ENCODE peak calls at places on chromosomes 1 and 21, in eight cellular contexts. Q is A549, G is lower lobe of right lung, A is tibial artery, N is cardiac fibroblast, L is hepatocyte, H is fibroblast of mammary gland, E is uterus. Y is an unnamed sample.

GRCh38 chr1:118113261-118113660 is 71.8 kb downstream of the SPAG17 start:
- DNase-seq in L (no peak), E (no peak), A (no peak), N (no peak), H (peak; percentile 84), Q (no peak), G (no peak), Y (peak; percentile 34)

GRCh38 chr1:166489670-166490436 is 323.1 kb upstream of the FAM78B start:
- DNase-seq in Q (no peak), A (no peak), G (peak; percentile 54), N (no peak), E (no peak), H (peak; percentile 58), L (no peak), Y (no peak)

GRCh38 chr1:204920511-204920910 is 49.8 kb downstream of the NFASC start:
- DNase-seq in A (no peak), N (no peak), H (no peak), L (no peak), Q (no peak), G (no peak), E (no peak), Y (no peak)

GRCh38 chr1:150557813-150558212 is 8.6 kb downstream of the ADAMTSL4 start:
- DNase-seq in A (no peak), N (no peak), E (no peak), G (no peak), Q (no peak), L (no peak), H (no peak), Y (no peak)

GRCh38 chr1:212247179-212247721 is 38.0 kb upstream of the PPP2R5A start:
- DNase-seq in H (peak; percentile 37), E (no peak), A (no peak), N (peak; percentile 51), G (no peak), L (peak; percentile 52), Q (no peak), Y (peak; percentile 48)

GRCh38 chr1:91813813-91814212 is 72.1 kb downstream of the TGFBR3 start:
- DNase-seq in Q (no peak), H (no peak), A (no peak), N (no peak), E (no peak), G (no peak), L (no peak), Y (no peak)

GRCh38 chr1:1342061-1342562 is 7.1 kb downstream of the DVL1 start:
- DNase-seq in G (no peak), Q (no peak), A (no peak), E (no peak), N (no peak), H (no peak), L (no peak), Y (no peak)

GRCh38 chr1:185017338-185017737 is 28.0 kb upstream of the RNF2 start:
- DNase-seq in N (peak; percentile 81), E (no peak), Q (peak; percentile 18), A (no peak), G (no peak), H (peak; percentile 97), L (peak; percentile 67), Y (peak; percentile 88)

GRCh38 chr1:19438552-19439196 is 46.7 kb downstream of the CAPZB start:
- DNase-seq in E (no peak), N (no peak), H (peak; percentile 69), G (no peak), L (no peak), Q (no peak), A (no peak), Y (no peak)

GRCh38 chr1:35264035-35264434 is 4.5 kb upstream of the ZMYM4 start:
- DNase-seq in N (no peak), Q (no peak), L (no peak), E (no peak), A (no peak), G (no peak), H (no peak), Y (no peak)

GRCh38 chr21:45531393-45532215 is 10.6 kb downstream of the SLC19A1 start:
- DNase-seq in N (no peak), L (no peak), Q (no peak), G (peak; percentile 45), A (no peak), H (no peak), E (no peak), Y (no peak)

GRCh38 chr21:45291613-45292398 is 4.1 kb upstream of the POFUT2 start:
- DNase-seq in G (peak; percentile 50), Q (no peak), E (no peak), L (peak; percentile 29), H (no peak), A (peak; percentile 38), N (no peak), Y (no peak)

GRCh38 chr1:98045211-98046030 is 124.6 kb upstream of the DPYD start:
- DNase-seq in N (peak; percentile 73), L (no peak), H (peak; percentile 43), E (no peak), Q (peak; percentile 31), G (no peak), A (no peak), Y (peak; percentile 79)

GRCh38 chr1:98048234-98048633 is 127.4 kb upstream of the DPYD start:
- DNase-seq in L (peak; percentile 89), A (peak; percentile 73), G (peak; percentile 83), E (peak; percentile 59), Q (peak; percentile 26), N (peak; percentile 92), H (peak; percentile 82), Y (peak; percentile 93)

GRCh38 chr1:98044766-98045165 is 123.9 kb upstream of the DPYD start:
- DNase-seq in N (no peak), A (no peak), H (no peak), Q (no peak), L (no peak), E (no peak), G (no peak), Y (no peak)

GRCh38 chr1:98046031-98046641 is 125.3 kb upstream of the DPYD start:
- DNase-seq in L (peak; percentile 15), Q (no peak), N (peak; percentile 69), A (no peak), G (peak; percentile 40), E (no peak), H (peak; percentile 48), Y (peak; percentile 64)

GRCh38 chr1:98044071-98044697 is 123.3 kb upstream of the DPYD start:
- DNase-seq in E (no peak), A (no peak), G (no peak), H (no peak), Q (no peak), L (no peak), N (no peak), Y (no peak)
- H3K4me3 ChIP-seq in E (no peak overlapping the region), A (no peak overlapping the region), G (no peak overlapping the region), H (no peak overlapping the region), Q (no peak overlapping the region), L (no peak overlapping the region), N (peak overlapping the region; percentile 86), Y (peak overlapping the region; percentile 66)

GRCh38 chr1:226404063-226404903 is 3.6 kb downstream of the PARP1 start:
- DNase-seq in Q (no peak), G (no peak), A (no peak), L (no peak), N (peak; percentile 15), H (peak; percentile 57), E (no peak), Y (peak; percentile 17)

GRCh38 chr1:226402615-226403521 is 5.0 kb downstream of the PARP1 start:
- DNase-seq in N (no peak), L (no peak), H (no peak), G (no peak), A (no peak), Q (no peak), E (no peak), Y (no peak)

GRCh38 chr1:226405411-226405988 is 2.4 kb downstream of the PARP1 start:
- DNase-seq in E (no peak), H (no peak), Q (no peak), G (no peak), A (no peak), N (no peak), L (no peak), Y (no peak)

GRCh38 chr1:226404904-226405222 is 3.0 kb downstream of the PARP1 start:
- DNase-seq in N (no peak), A (no peak), E (no peak), L (no peak), G (no peak), Q (no peak), H (no peak), Y (no peak)

GRCh38 chr1:226403522-226404034 is 4.3 kb downstream of the PARP1 start:
- DNase-seq in L (no peak), E (no peak), G (no peak), N (peak; percentile 16), A (no peak), Q (peak; percentile 71), H (peak; percentile 18), Y (peak; percentile 21)
- TF ChIP-seq CTCF in L (peak; percentile 9), E (no peak), G (no peak), N (peak; percentile 26), A (no peak), Q (no peak), H (peak; percentile 32), Y (peak; percentile 42)

DNA sequence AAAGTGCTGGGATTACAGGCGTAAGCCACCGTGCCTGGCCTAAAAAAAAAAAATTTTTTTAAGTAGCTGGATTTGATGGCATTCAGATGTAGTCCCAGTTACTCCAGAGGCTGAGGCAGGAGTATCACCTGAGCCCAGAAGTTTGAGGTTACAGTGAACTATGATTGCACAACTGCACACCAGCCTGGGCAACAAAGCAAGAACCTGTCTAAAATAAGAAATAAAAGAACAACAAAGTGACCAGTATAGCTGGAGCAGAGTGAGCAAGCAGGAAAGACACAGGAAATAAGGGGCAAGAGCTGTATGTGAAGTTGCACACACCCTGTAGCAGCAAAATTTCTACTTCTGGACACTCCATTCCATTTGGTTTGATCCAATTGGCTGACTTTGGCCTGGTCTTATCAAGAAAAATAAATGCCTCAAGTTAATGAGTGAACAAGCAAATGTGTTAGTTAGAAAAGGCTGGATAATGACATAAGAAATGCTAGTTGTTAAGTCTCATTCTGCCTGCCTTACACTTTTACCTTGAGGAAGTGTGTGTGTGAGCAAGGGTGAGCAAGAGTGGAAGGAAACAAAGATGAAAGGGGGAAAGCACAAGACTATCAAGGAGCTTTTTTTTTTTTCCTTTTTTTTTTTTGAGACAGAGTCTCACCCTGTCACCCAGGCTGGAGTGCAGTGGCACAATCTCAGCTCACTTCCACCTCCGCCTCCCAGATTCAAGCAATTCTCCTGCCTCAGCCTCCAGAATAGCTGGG is 7.9 kb downstream of the ATP5IF1 start:
- DNase-seq in L (peak; percentile 45), E (no peak), N (no peak), G (no peak), A (no peak), Q (no peak), H (no peak), Y (peak; percentile 39)
- H3K4me3 ChIP-seq in L (no peak overlapping the region), E (no peak overlapping the region), N (no peak overlapping the region), G (no peak overlapping the region), A (no peak overlapping the region), Q (no peak overlapping the region), H (no peak overlapping the region), Y (no peak overlapping the region)

DNA sequence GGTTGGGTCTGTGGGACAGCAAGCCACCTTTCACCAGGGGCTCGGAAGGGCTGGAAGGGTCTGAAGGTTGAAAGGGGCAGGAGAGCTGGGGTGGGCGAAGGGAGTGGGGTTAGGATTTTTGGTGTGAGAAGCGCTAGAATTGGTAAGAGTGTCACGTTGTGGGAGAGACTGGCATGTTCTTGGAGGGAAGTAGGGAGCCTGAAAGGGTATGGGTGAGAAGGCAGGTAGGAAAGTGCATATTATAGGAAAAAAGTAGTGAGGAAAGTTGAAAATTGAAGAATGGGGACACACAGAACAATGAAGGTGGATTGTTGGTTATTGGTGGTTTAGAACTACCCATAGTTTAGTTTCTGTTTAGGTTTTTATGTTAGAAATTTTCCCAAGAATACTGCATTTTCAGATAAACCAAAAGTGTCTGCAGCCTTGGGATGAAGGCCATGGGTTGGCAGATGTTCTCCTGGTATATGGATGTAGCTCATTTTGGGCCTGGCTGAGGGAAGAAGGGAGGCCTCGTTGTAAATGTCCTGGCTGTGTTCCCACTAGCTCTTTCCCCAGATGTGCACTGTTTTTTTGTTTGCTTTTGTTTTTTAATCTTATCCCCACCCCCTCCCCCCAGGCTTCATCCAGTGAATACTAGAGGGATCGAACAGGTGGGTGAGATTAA is 1.2 kb downstream of the LRRC42 start:
- DNase-seq in H (no peak), E (no peak), G (no peak), Q (no peak), L (no peak), N (no peak), A (no peak), Y (no peak)
- TF ChIP-seq CTCF in H (no peak), E (no peak), G (no peak), Q (no peak), L (no peak), N (no peak), A (no peak), Y (no peak)